ENCODE peak calls at places on chromosomes 6 and 20, in seven cellular contexts. One of them, this sample, is unnamed.

GRCh38 chr6:81819767-81820166 is 67.3 kb upstream of the TENT5A start:
- ATAC-seq in effector memory CD8-positive, alpha-beta T cell: no peak
- ATAC-seq in Right ventricle myocardium superior: no peak
- ATAC-seq in K562: no peak
- ATAC-seq in naive thymus-derived CD8-positive, alpha-beta T cell: no peak
- ATAC-seq in stimulated activated naive B cell treated with anti-CD40 and anti-IgM and Interleukin-4, amounts not matched to agents 10 μg/mL and 1 μg/mL and 100 μg/mL, for 72 hours: no peak
- ATAC-seq in RWPE2: no peak
- ATAC-seq in this sample: no peak

GRCh38 chr20:24318569-24319352 is 150.7 kb upstream of the SYNDIG1 start:
- ATAC-seq in effector memory CD8-positive, alpha-beta T cell: no peak
- ATAC-seq in Right ventricle myocardium superior: no peak
- ATAC-seq in K562: no peak
- ATAC-seq in naive thymus-derived CD8-positive, alpha-beta T cell: no peak
- ATAC-seq in stimulated activated naive B cell treated with anti-CD40 and anti-IgM and Interleukin-4, amounts not matched to agents 10 μg/mL and 1 μg/mL and 100 μg/mL, for 72 hours: no peak
- ATAC-seq in RWPE2: no peak
- ATAC-seq in this sample: no peak

GRCh38 chr20:47335251-47336012 is 21.1 kb downstream of the ZMYND8 start:
- ATAC-seq in effector memory CD8-positive, alpha-beta T cell: no peak
- ATAC-seq in Right ventricle myocardium superior: no peak
- ATAC-seq in K562: no peak
- ATAC-seq in naive thymus-derived CD8-positive, alpha-beta T cell: no peak
- ATAC-seq in stimulated activated naive B cell treated with anti-CD40 and anti-IgM and Interleukin-4, amounts not matched to agents 10 μg/mL and 1 μg/mL and 100 μg/mL, for 72 hours: no peak
- ATAC-seq in RWPE2: no peak
- ATAC-seq in this sample: no peak

GRCh38 chr6:50520325-50520724 is 193.0 kb upstream of the TFAP2D start:
- ATAC-seq in effector memory CD8-positive, alpha-beta T cell: no peak
- ATAC-seq in Right ventricle myocardium superior: no peak
- ATAC-seq in K562: no peak
- ATAC-seq in naive thymus-derived CD8-positive, alpha-beta T cell: no peak
- ATAC-seq in stimulated activated naive B cell treated with anti-CD40 and anti-IgM and Interleukin-4, amounts not matched to agents 10 μg/mL and 1 μg/mL and 100 μg/mL, for 72 hours: no peak
- ATAC-seq in RWPE2: no peak
- ATAC-seq in this sample: no peak

GRCh38 chr6:15606347-15606746 is 56.5 kb downstream of the DTNBP1 start:
- ATAC-seq in effector memory CD8-positive, alpha-beta T cell: no peak
- ATAC-seq in Right ventricle myocardium superior: no peak
- ATAC-seq in K562: no peak
- ATAC-seq in naive thymus-derived CD8-positive, alpha-beta T cell: no peak
- ATAC-seq in stimulated activated naive B cell treated with anti-CD40 and anti-IgM and Interleukin-4, amounts not matched to agents 10 μg/mL and 1 μg/mL and 100 μg/mL, for 72 hours: no peak
- ATAC-seq in RWPE2: no peak
- ATAC-seq in this sample: no peak

GRCh38 chr6:118864330-118865166 is 29.4 kb upstream of the ASF1A start:
- ATAC-seq in effector memory CD8-positive, alpha-beta T cell: no peak
- ATAC-seq in Right ventricle myocardium superior: no peak
- ATAC-seq in K562: peak
- ATAC-seq in naive thymus-derived CD8-positive, alpha-beta T cell: peak
- ATAC-seq in stimulated activated naive B cell treated with anti-CD40 and anti-IgM and Interleukin-4, amounts not matched to agents 10 μg/mL and 1 μg/mL and 100 μg/mL, for 72 hours: peak
- ATAC-seq in RWPE2: no peak
- ATAC-seq in this sample: no peak

GRCh38 chr20:43667341-43668132 is 623 bp downstream of the MYBL2 start:
- ATAC-seq in effector memory CD8-positive, alpha-beta T cell: no peak
- ATAC-seq in Right ventricle myocardium superior: no peak
- ATAC-seq in K562: peak
- ATAC-seq in naive thymus-derived CD8-positive, alpha-beta T cell: peak
- ATAC-seq in stimulated activated naive B cell treated with anti-CD40 and anti-IgM and Interleukin-4, amounts not matched to agents 10 μg/mL and 1 μg/mL and 100 μg/mL, for 72 hours: peak
- ATAC-seq in RWPE2: peak
- ATAC-seq in this sample: no peak

GRCh38 chr6:170011233-170012142 is 260.1 kb downstream of the ERMARD start:
- ATAC-seq in effector memory CD8-positive, alpha-beta T cell: no peak
- ATAC-seq in Right ventricle myocardium superior: peak
- ATAC-seq in K562: no peak
- ATAC-seq in naive thymus-derived CD8-positive, alpha-beta T cell: no peak
- ATAC-seq in stimulated activated naive B cell treated with anti-CD40 and anti-IgM and Interleukin-4, amounts not matched to agents 10 μg/mL and 1 μg/mL and 100 μg/mL, for 72 hours: no peak
- ATAC-seq in RWPE2: no peak
- ATAC-seq in this sample: peak

GRCh38 chr20:45958593-45958992 is 13.4 kb downstream of the ZNF335 start:
- ATAC-seq in effector memory CD8-positive, alpha-beta T cell: no peak
- ATAC-seq in Right ventricle myocardium superior: no peak
- ATAC-seq in K562: no peak
- ATAC-seq in naive thymus-derived CD8-positive, alpha-beta T cell: no peak
- ATAC-seq in stimulated activated naive B cell treated with anti-CD40 and anti-IgM and Interleukin-4, amounts not matched to agents 10 μg/mL and 1 μg/mL and 100 μg/mL, for 72 hours: no peak
- ATAC-seq in RWPE2: no peak
- ATAC-seq in this sample: no peak

GRCh38 chr20:34874094-34874654 is 1.5 kb upstream of the GGT7 start:
- ATAC-seq in effector memory CD8-positive, alpha-beta T cell: no peak
- ATAC-seq in Right ventricle myocardium superior: peak
- ATAC-seq in K562: peak
- ATAC-seq in naive thymus-derived CD8-positive, alpha-beta T cell: no peak
- ATAC-seq in stimulated activated naive B cell treated with anti-CD40 and anti-IgM and Interleukin-4, amounts not matched to agents 10 μg/mL and 1 μg/mL and 100 μg/mL, for 72 hours: no peak
- ATAC-seq in RWPE2: peak
- ATAC-seq in this sample: peak

GRCh38 chr6:24905485-24905884 is 30.3 kb downstream of the RIPOR2 start:
- ATAC-seq in effector memory CD8-positive, alpha-beta T cell: no peak
- ATAC-seq in Right ventricle myocardium superior: no peak
- ATAC-seq in K562: no peak
- ATAC-seq in naive thymus-derived CD8-positive, alpha-beta T cell: no peak
- ATAC-seq in stimulated activated naive B cell treated with anti-CD40 and anti-IgM and Interleukin-4, amounts not matched to agents 10 μg/mL and 1 μg/mL and 100 μg/mL, for 72 hours: no peak
- ATAC-seq in RWPE2: no peak
- ATAC-seq in this sample: no peak

GRCh38 chr20:51354191-51354768 is 188.2 kb downstream of the NFATC2 start:
- ATAC-seq in effector memory CD8-positive, alpha-beta T cell: no peak
- ATAC-seq in Right ventricle myocardium superior: no peak
- ATAC-seq in K562: no peak
- ATAC-seq in naive thymus-derived CD8-positive, alpha-beta T cell: no peak
- ATAC-seq in stimulated activated naive B cell treated with anti-CD40 and anti-IgM and Interleukin-4, amounts not matched to agents 10 μg/mL and 1 μg/mL and 100 μg/mL, for 72 hours: no peak
- ATAC-seq in RWPE2: peak
- ATAC-seq in this sample: no peak

GRCh38 chr6:25993038-25993684 is 30.6 kb downstream of the TRIM38 start:
- ATAC-seq in effector memory CD8-positive, alpha-beta T cell: no peak
- ATAC-seq in Right ventricle myocardium superior: peak
- ATAC-seq in K562: peak
- ATAC-seq in naive thymus-derived CD8-positive, alpha-beta T cell: no peak
- ATAC-seq in stimulated activated naive B cell treated with anti-CD40 and anti-IgM and Interleukin-4, amounts not matched to agents 10 μg/mL and 1 μg/mL and 100 μg/mL, for 72 hours: no peak
- ATAC-seq in RWPE2: peak
- ATAC-seq in this sample: no peak

GRCh38 chr6:122809001-122809400 is 19.9 kb downstream of the SMPDL3A start:
- ATAC-seq in effector memory CD8-positive, alpha-beta T cell: no peak
- ATAC-seq in Right ventricle myocardium superior: no peak
- ATAC-seq in K562: no peak
- ATAC-seq in naive thymus-derived CD8-positive, alpha-beta T cell: no peak
- ATAC-seq in stimulated activated naive B cell treated with anti-CD40 and anti-IgM and Interleukin-4, amounts not matched to agents 10 μg/mL and 1 μg/mL and 100 μg/mL, for 72 hours: no peak
- ATAC-seq in RWPE2: no peak
- ATAC-seq in this sample: no peak

GRCh38 chr6:1326535-1327121 is 14.7 kb downstream of the FOXQ1 start:
- ATAC-seq in effector memory CD8-positive, alpha-beta T cell: no peak
- ATAC-seq in Right ventricle myocardium superior: no peak
- ATAC-seq in K562: no peak
- ATAC-seq in naive thymus-derived CD8-positive, alpha-beta T cell: no peak
- ATAC-seq in stimulated activated naive B cell treated with anti-CD40 and anti-IgM and Interleukin-4, amounts not matched to agents 10 μg/mL and 1 μg/mL and 100 μg/mL, for 72 hours: no peak
- ATAC-seq in RWPE2: no peak
- ATAC-seq in this sample: no peak